ENCODE peak calls at places on chromosomes 3 and 15, in nine cellular contexts. Y is upper lobe of left lung, W is IMR-90, P is sigmoid colon, C is GM12891, L is Peyer's patch, Z is right lobe of liver, I is testis, D is prostate gland. X is an unnamed sample.

GRCh38 chr3:10283638-10284037 is 9.1 kb downstream of the GHRL start:
- DNase-seq in P (no peak), Y (no peak), W (no peak), I (no peak), D (peak; percentile 86), C (no peak), L (no peak), Z (no peak), X (no peak)

GRCh38 chr3:21435871-21436270 is 315.1 kb downstream of the ZNF385D start:
- DNase-seq in W (peak; percentile 92), L (no peak), I (no peak), C (no peak), Y (no peak), Z (no peak), P (no peak), D (no peak), X (peak; percentile 23)

GRCh38 chr3:193016437-193016887 is 98.8 kb upstream of the MB21D2 start:
- DNase-seq in L (no peak), W (no peak), I (peak; percentile 73), Y (peak; percentile 65), D (no peak), C (no peak), P (no peak), Z (no peak), X (no peak)

GRCh38 chr3:45021524-45021923 is 4.6 kb upstream of the CLEC3B start:
- DNase-seq in Z (no peak), I (peak; percentile 71), Y (no peak), P (peak; percentile 81), D (no peak), L (no peak), C (no peak), W (no peak), X (no peak)

GRCh38 chr15:41607033-41607432 is 48.0 kb downstream of the TYRO3 start:
- DNase-seq in C (no peak), P (no peak), I (no peak), L (no peak), W (peak; percentile 97), Y (no peak), Z (no peak), D (no peak), X (peak; percentile 72)

GRCh38 chr15:86691091-86691490 is 611.4 kb downstream of the AGBL1 start:
- DNase-seq in W (no peak), I (no peak), L (no peak), C (no peak), Y (no peak), Z (no peak), P (no peak), D (no peak), X (no peak)

GRCh38 chr3:53821631-53822068 is 24.6 kb downstream of the CHDH start:
- DNase-seq in C (no peak), P (peak; percentile 44), W (peak; percentile 22), Z (peak; percentile 37), D (no peak), Y (no peak), I (peak; percentile 11), L (no peak), X (peak; percentile 37)

GRCh38 chr3:196080997-196081833 is 675 bp downstream of the TFRC start:
- DNase-seq in D (peak; percentile 60), Z (peak; percentile 75), W (peak; percentile 38), L (peak; percentile 61), P (peak; percentile 81), I (peak; percentile 74), C (peak; percentile 40), Y (peak; percentile 92), X (peak; percentile 72)

GRCh38 chr15:66855039-66855438 is 153.0 kb downstream of the SMAD6 start:
- DNase-seq in Z (no peak), P (no peak), C (no peak), I (no peak), D (no peak), L (no peak), Y (no peak), W (no peak), X (no peak)

GRCh38 chr15:78950906-78951840 is 6.3 kb upstream of the CTSH start:
- DNase-seq in L (peak; percentile 46), W (peak; percentile 48), Z (no peak), Y (no peak), I (no peak), C (no peak), P (no peak), D (no peak), X (peak; percentile 33)

GRCh38 chr15:29242466-29243242 is 27.0 kb downstream of the NSMCE3 start:
- DNase-seq in Z (no peak), P (no peak), D (no peak), C (no peak), I (no peak), Y (peak; percentile 43), L (no peak), W (peak; percentile 19), X (no peak)

GRCh38 chr3:195204360-195205166 is 66.4 kb downstream of the XXYLT1 start:
- DNase-seq in W (no peak), I (peak; percentile 20), P (peak; percentile 64), Y (no peak), C (no peak), Z (no peak), L (no peak), D (no peak), X (no peak)

GRCh38 chr3:128503164-128503651 is 10.2 kb upstream of the GATA2 start:
- DNase-seq in C (no peak), W (no peak), D (no peak), Y (no peak), I (peak; percentile 20), Z (peak; percentile 45), P (no peak), L (no peak), X (no peak)

GRCh38 chr15:56325186-56325585 is 40.0 kb upstream of the TEX9 start:
- DNase-seq in P (no peak), L (no peak), D (no peak), Y (no peak), W (peak; percentile 33), C (no peak), Z (no peak), I (no peak), X (no peak)

GRCh38 chr15:56322444-56322843 is 42.8 kb upstream of the TEX9 start:
- DNase-seq in Z (no peak), I (no peak), Y (no peak), L (no peak), C (no peak), D (no peak), P (no peak), W (no peak), X (no peak)

GRCh38 chr15:56323435-56323834 is 41.8 kb upstream of the TEX9 start:
- DNase-seq in P (no peak), I (no peak), Z (no peak), C (no peak), D (no peak), Y (no peak), L (no peak), W (no peak), X (no peak)

DNA sequence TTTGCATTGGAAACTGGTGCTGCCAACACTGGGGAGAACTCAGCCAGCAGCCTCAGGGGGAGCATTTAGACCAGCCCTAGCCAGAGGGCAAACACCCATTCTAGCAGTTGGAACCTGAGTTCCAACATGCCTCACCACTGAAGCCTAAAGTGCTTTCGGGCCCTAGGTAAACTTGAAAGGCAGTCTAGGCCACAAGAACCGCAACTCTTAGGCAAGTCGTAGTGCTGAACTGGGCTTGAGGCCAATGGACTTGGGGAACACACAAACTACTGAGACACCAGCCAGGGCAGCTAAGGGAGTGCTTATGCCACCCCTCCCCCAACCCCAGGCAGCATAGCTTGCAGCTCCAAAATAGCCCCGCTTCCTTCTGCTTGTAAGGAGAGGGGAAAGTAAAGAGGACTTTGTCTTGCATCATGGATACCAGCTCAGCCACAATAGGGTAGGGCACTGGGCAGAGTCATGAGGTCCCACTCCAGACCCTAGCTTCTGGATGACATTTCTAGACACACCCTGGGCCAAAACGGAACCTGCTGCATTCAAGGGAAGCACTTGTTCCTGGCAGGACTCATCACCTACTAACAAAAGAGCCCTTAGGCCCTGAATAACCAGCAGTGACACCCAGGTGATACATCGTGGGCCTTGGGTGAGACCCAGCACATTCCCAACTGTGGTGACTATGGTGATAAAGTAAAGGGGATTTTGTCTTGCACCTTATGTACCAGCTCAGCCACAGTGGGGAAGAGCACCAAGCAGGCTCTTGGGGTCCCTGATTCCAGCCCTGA is 37.3 kb upstream of the TEX9 start:
- DNase-seq in Y (no peak), L (no peak), D (no peak), I (no peak), C (no peak), P (no peak), Z (no peak), W (no peak), X (no peak)
- TF ChIP-seq POLR2A in Y (no peak), L (no peak), D (no peak), I (no peak), C (no peak), P (no peak), Z (no peak), W (no peak), X (no peak)

GRCh38 chr3:133152821-133153220 is 114.6 kb downstream of the TMEM108 start:
- DNase-seq in P (no peak), D (no peak), I (no peak), Z (no peak), C (no peak), L (no peak), W (no peak), Y (no peak), X (no peak)
- TF ChIP-seq POLR2A in P (no peak), D (no peak), I (no peak), Z (no peak), C (no peak), L (no peak), W (no peak), Y (no peak), X (no peak)

GRCh38 chr15:100931143-100931890 is 12.2 kb downstream of the LRRK1 start:
- DNase-seq in I (no peak), Z (no peak), D (no peak), W (no peak), P (no peak), Y (no peak), C (no peak), L (no peak), X (no peak)
- TF ChIP-seq POLR2A in I (no peak), Z (no peak), D (no peak), W (no peak), P (no peak), Y (no peak), C (no peak), L (no peak), X (no peak)

GRCh38 chr3:51391566-51392300 is 648 bp downstream of the RBM15B start:
- DNase-seq in C (peak; percentile 43), P (no peak), L (peak; percentile 30), D (no peak), Z (no peak), W (peak; percentile 28), I (no peak), Y (peak; percentile 90), X (no peak)

GRCh38 chr3:51390600-51391074 is 448 bp upstream of the RBM15B start:
- DNase-seq in L (no peak), Y (no peak), Z (no peak), C (no peak), I (no peak), W (no peak), P (no peak), D (no peak), X (no peak)

GRCh38 chr3:51392301-51393095 is 1.4 kb downstream of the RBM15B start:
- DNase-seq in I (no peak), L (no peak), Z (no peak), P (no peak), D (no peak), W (no peak), Y (peak; percentile 69), C (no peak), X (no peak)

GRCh38 chr3:51390186-51390585 is 899 bp upstream of the RBM15B start:
- DNase-seq in W (no peak), P (no peak), D (no peak), Y (no peak), I (no peak), Z (no peak), C (no peak), L (no peak), X (no peak)

GRCh38 chr3:51391075-51391565 is at the start of gene RBM15B:
- DNase-seq in Z (peak; percentile 99), W (peak; percentile 96), D (peak; percentile 97), P (peak; percentile 99), C (peak; percentile 96), I (peak; percentile 97), Y (peak; percentile 100), L (peak; percentile 96), X (peak; percentile 98)
- TF ChIP-seq POLR2A in Z (peak; percentile 80), W (peak; percentile 96), D (peak; percentile 58), P (no peak), C (peak; percentile 41), I (no peak), Y (peak; percentile 90), L (peak; percentile 37), X (peak; percentile 68)